ENCODE peak calls at places on chromosomes 7 and 10, in ten cellular contexts. M is progenitor cell of endocrine pancreas, E is bronchial epithelial cell, K is NB4, D is Calu3, Y is kidney, O is upper lobe of left lung, F is AG09309, H is glutamatergic neuron, B is left lung. G is an unnamed sample.

GRCh38 chr10:126598009-126598408 is 72.5 kb downstream of the C10orf90 start:
- DNase-seq in M (peak; percentile 21), D (peak; percentile 35), F (no peak), O (no peak), B (no peak), K (peak; percentile 50), Y (no peak), H (peak; percentile 67), E (peak; percentile 52), G (peak; percentile 59)

GRCh38 chr7:105011771-105012502 is 2.1 kb upstream of the KMT2E start:
- DNase-seq in K (peak; percentile 38), O (no peak), D (no peak), Y (no peak), E (no peak), M (no peak), F (no peak), H (no peak), B (no peak), G (no peak)

GRCh38 chr7:1016577-1017531 is 27.5 kb upstream of the GPR146 start:
- DNase-seq in Y (peak; percentile 67), F (no peak), M (no peak), O (peak; percentile 57), H (no peak), E (no peak), D (no peak), K (no peak), B (no peak), G (no peak)

GRCh38 chr10:133231946-133232574 is 2.0 kb downstream of the UTF1 start:
- DNase-seq in M (no peak), F (no peak), B (no peak), D (no peak), H (no peak), Y (no peak), E (no peak), O (peak; percentile 9), K (no peak), G (no peak)

GRCh38 chr7:149883452-149883861 is 9.7 kb downstream of the ATP6V0E2 start:
- DNase-seq in F (no peak), D (peak; percentile 54), B (no peak), M (no peak), O (no peak), E (peak; percentile 37), H (peak; percentile 65), Y (peak; percentile 86), K (peak; percentile 82), G (peak; percentile 68)

GRCh38 chr7:108265007-108265406 is 134.8 kb upstream of the LAMB4 start:
- DNase-seq in H (no peak), D (no peak), B (no peak), F (no peak), K (no peak), O (no peak), E (no peak), M (no peak), Y (no peak), G (no peak)

GRCh38 chr7:18308938-18309337 is 186.6 kb upstream of the HDAC9 start:
- DNase-seq in Y (no peak), E (no peak), O (no peak), D (no peak), H (no peak), M (no peak), K (no peak), B (no peak), F (no peak), G (no peak)

GRCh38 chr7:68866136-68866535 is 732.1 kb upstream of the AUTS2 start:
- DNase-seq in M (no peak), Y (no peak), H (no peak), O (no peak), F (no peak), K (no peak), E (no peak), B (no peak), D (no peak), G (no peak)

GRCh38 chr7:28036748-28037147 is 143.8 kb downstream of the JAZF1 start:
- DNase-seq in M (no peak), B (no peak), F (no peak), Y (no peak), D (no peak), E (no peak), O (no peak), H (no peak), K (no peak), G (no peak)

GRCh38 chr7:142771353-142771723 is 568 bp downstream of the PRSS2 start:
- DNase-seq in F (no peak), O (no peak), K (no peak), D (no peak), Y (no peak), E (no peak), B (no peak), H (no peak), M (no peak), G (no peak)

GRCh38 chr10:74934100-74934812 is 107.9 kb downstream of the KAT6B start:
- DNase-seq in Y (no peak), B (no peak), M (no peak), O (no peak), F (no peak), K (no peak), H (no peak), D (no peak), E (no peak), G (no peak)

GRCh38 chr7:132910657-132911056 is 171.2 kb downstream of the CHCHD3 start:
- DNase-seq in E (no peak), H (no peak), O (no peak), F (no peak), D (no peak), M (no peak), Y (no peak), B (no peak), K (no peak), G (no peak)

GRCh38 chr10:525565-526315 is 163.7 kb downstream of the DIP2C start:
- DNase-seq in H (no peak), E (no peak), F (no peak), O (no peak), Y (no peak), B (no peak), K (no peak), M (no peak), D (no peak), G (no peak)

GRCh38 chr7:83732305-83732704 is 83.4 kb upstream of the SEMA3E start:
- DNase-seq in F (no peak), E (no peak), M (no peak), H (no peak), Y (peak; percentile 28), B (no peak), O (no peak), K (peak; percentile 81), D (no peak), G (no peak)

GRCh38 chr7:86647340-86648094 is 3.8 kb downstream of the GRM3 start:
- DNase-seq in D (no peak), E (no peak), K (no peak), F (no peak), H (no peak), M (no peak), B (no peak), O (no peak), Y (no peak), G (no peak)

DNA sequence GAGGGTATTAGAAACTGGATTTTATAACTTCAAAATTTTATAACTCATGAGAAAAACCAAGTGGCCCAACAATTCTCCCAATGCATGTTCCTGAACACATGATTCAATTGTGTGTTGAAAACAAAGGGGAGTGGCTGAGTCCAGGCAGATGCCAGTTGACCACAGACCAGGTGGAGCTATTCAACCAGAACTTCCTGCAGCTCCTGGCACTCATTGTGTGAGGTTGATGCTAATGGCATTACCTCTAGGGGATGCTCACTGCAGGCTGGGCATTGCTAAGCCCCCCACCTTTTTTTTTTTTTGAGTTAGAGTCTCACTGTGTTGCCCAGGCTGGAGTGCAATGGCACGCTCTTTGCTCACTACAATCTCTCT is 20.3 kb downstream of the MYOF start:
- DNase-seq in D (peak; percentile 66), E (peak; percentile 80), B (no peak), Y (no peak), K (peak; percentile 63), F (no peak), O (no peak), M (no peak), H (no peak), G (no peak)
- TF ChIP-seq CTCF in D (no peak), E (no peak), B (no peak), Y (no peak), K (no peak), F (no peak), O (no peak), M (no peak), H (no peak), G (no peak)

DNA sequence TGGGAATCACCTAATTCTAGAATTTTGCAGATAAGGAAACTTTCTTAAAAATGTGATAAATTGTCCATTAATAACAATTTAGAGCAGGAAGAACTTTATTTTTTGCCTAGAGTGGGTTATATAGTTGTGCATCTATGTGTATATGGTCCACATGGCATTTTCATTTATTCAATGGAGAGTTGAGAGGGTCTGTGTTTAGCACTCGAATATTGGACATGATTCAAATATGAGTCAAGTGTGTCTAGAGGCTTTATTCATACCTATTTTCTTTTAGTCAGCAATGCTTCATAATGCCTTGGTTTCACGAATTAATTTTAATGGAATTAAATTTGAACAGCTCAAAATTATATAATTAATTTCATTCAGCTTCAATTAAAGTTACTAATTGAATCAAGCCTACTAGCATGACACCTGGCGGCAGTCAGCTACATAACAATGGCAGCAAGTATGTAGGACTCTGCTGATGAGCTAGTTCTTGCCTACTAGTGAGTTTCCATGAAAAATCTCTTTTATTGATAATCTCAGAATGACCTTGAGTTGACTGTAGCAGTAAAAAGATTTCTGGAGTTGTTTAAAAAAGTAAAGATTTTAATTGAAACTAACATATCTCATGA is 17.7 kb downstream of the MDFIC start:
- DNase-seq in K (no peak), O (no peak), B (no peak), H (no peak), D (no peak), E (peak; percentile 38), Y (no peak), F (no peak), M (no peak), G (no peak)
- TF ChIP-seq CTCF in K (no peak), O (no peak), B (no peak), H (no peak), D (no peak), E (no peak), Y (no peak), F (no peak), M (no peak), G (no peak)

GRCh38 chr10:70458329-70459060 is 17.0 kb upstream of the NODAL start:
- DNase-seq in H (peak; percentile 64), B (peak; percentile 90), O (peak; percentile 93), K (peak; percentile 83), D (peak; percentile 79), M (peak; percentile 39), F (peak; percentile 24), E (peak; percentile 48), Y (peak; percentile 93), G (peak; percentile 43)
- TF ChIP-seq CTCF in H (no peak), B (no peak), O (no peak), K (no peak), D (no peak), M (no peak), F (no peak), E (no peak), Y (no peak), G (no peak)

DNA sequence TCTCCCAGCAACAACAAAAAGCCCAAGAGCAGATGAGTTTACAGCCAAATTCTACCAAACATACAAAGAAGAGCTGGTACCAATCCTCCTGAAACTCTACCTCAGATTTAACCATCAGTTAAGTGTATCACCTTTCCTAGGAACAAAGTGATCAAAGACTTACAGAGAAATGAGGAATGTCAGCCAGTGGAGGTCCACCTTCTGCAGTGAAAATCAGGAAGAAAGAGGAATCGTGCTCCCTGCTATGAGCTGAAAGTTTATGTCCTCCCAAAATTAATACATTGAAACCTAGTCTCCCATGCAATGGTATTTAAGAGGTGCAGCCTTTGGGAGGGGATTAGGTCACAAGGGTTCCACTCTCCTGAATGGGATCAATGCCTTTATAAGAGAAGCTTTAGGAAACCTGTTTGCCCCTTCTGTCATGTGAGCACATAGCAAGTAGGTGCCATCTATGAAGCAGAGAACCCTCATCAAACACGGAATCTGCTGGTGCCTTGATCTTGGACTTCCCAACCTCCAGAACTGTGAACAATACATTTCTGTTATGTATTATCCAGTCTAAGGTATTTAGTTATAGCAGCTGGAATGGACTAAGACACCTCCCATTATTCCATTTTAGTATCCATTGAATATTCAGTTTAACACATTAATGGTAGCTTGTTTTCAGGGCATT is 139.0 kb upstream of the FZD8 start:
- DNase-seq in B (no peak), K (no peak), E (peak; percentile 49), M (no peak), Y (no peak), F (no peak), D (no peak), H (no peak), O (no peak), G (no peak)
- TF ChIP-seq CTCF in B (no peak), K (no peak), E (peak; percentile 32), M (no peak), Y (no peak), F (no peak), D (no peak), H (no peak), O (no peak), G (no peak)

G was measured in dorsolateral prefrontal cortex.